ENCODE peak calls at places on chromosomes 12 and 14, in six cellular contexts. One of them, this sample, is unnamed.

GRCh38 chr12:49092086-49092815 is 2.4 kb downstream of the DHH start:
- DNase-seq in kidney glomerular epithelial cell: peak
- DNase-seq in SW480: peak
- DNase-seq in hepatocyte: peak
- DNase-seq in mucosa of descending colon: peak
- DNase-seq in iPS-NIHi11: peak
- DNase-seq in this sample: peak

GRCh38 chr12:106416273-106416672 is 58.7 kb downstream of the POLR3B start:
- DNase-seq in hepatocyte: no peak
- DNase-seq in SW480: no peak
- DNase-seq in kidney glomerular epithelial cell: peak
- DNase-seq in mucosa of descending colon: no peak
- DNase-seq in iPS-NIHi11: peak
- DNase-seq in this sample: no peak

GRCh38 chr14:70086685-70087379 is 101.9 kb downstream of the SLC8A3 start:
- DNase-seq in SW480: peak
- DNase-seq in iPS-NIHi11: peak
- DNase-seq in mucosa of descending colon: peak
- DNase-seq in hepatocyte: peak
- DNase-seq in kidney glomerular epithelial cell: peak
- DNase-seq in this sample: no peak

GRCh38 chr14:20836668-20837338 is 34.2 kb upstream of the RNASE1 start:
- DNase-seq in mucosa of descending colon: no peak
- DNase-seq in hepatocyte: peak
- DNase-seq in iPS-NIHi11: peak
- DNase-seq in SW480: no peak
- DNase-seq in kidney glomerular epithelial cell: peak
- DNase-seq in this sample: no peak

GRCh38 chr14:76599141-76599540 is 162.1 kb upstream of the VASH1 start:
- DNase-seq in hepatocyte: no peak
- DNase-seq in iPS-NIHi11: no peak
- DNase-seq in kidney glomerular epithelial cell: no peak
- DNase-seq in mucosa of descending colon: no peak
- DNase-seq in SW480: no peak
- DNase-seq in this sample: no peak

GRCh38 chr14:86505808-86506207 is 975.9 kb downstream of the FLRT2 start:
- DNase-seq in mucosa of descending colon: no peak
- DNase-seq in SW480: no peak
- DNase-seq in kidney glomerular epithelial cell: no peak
- DNase-seq in iPS-NIHi11: no peak
- DNase-seq in hepatocyte: no peak
- DNase-seq in this sample: no peak

GRCh38 chr12:52396656-52397055 is 9.5 kb downstream of the KRT82 start:
- DNase-seq in hepatocyte: no peak
- DNase-seq in SW480: no peak
- DNase-seq in mucosa of descending colon: no peak
- DNase-seq in iPS-NIHi11: no peak
- DNase-seq in kidney glomerular epithelial cell: no peak
- DNase-seq in this sample: no peak

GRCh38 chr12:102722147-102722546 is 194.9 kb downstream of the PAH start:
- DNase-seq in SW480: no peak
- DNase-seq in kidney glomerular epithelial cell: no peak
- DNase-seq in mucosa of descending colon: no peak
- DNase-seq in hepatocyte: no peak
- DNase-seq in iPS-NIHi11: peak
- DNase-seq in this sample: no peak

GRCh38 chr12:6534914-6535696 is 788 bp downstream of the GAPDH start:
- DNase-seq in kidney glomerular epithelial cell: peak
- DNase-seq in iPS-NIHi11: peak
- DNase-seq in hepatocyte: peak
- DNase-seq in SW480: peak
- DNase-seq in mucosa of descending colon: peak
- DNase-seq in this sample: peak

GRCh38 chr14:20690848-20691640 is 2.5 kb downstream of the ANG start:
- DNase-seq in hepatocyte: peak
- DNase-seq in mucosa of descending colon: peak
- DNase-seq in kidney glomerular epithelial cell: peak
- DNase-seq in iPS-NIHi11: peak
- DNase-seq in SW480: peak
- DNase-seq in this sample: peak

GRCh38 chr12:13000935-13001724 is 1.1 kb upstream of the HEBP1 start:
- DNase-seq in kidney glomerular epithelial cell: peak
- DNase-seq in SW480: peak
- DNase-seq in mucosa of descending colon: peak
- DNase-seq in iPS-NIHi11: peak
- DNase-seq in hepatocyte: peak
- DNase-seq in this sample: peak

GRCh38 chr12:26156201-26156871 is 31.5 kb upstream of the BHLHE41 start:
- DNase-seq in iPS-NIHi11: no peak
- DNase-seq in hepatocyte: no peak
- DNase-seq in SW480: peak
- DNase-seq in mucosa of descending colon: peak
- DNase-seq in kidney glomerular epithelial cell: no peak
- DNase-seq in this sample: no peak

GRCh38 chr14:28651148-28651547 is 115.4 kb upstream of the FOXG1 start:
- DNase-seq in mucosa of descending colon: no peak
- DNase-seq in hepatocyte: no peak
- DNase-seq in kidney glomerular epithelial cell: no peak
- DNase-seq in SW480: no peak
- DNase-seq in iPS-NIHi11: no peak
- DNase-seq in this sample: no peak

GRCh38 chr14:72876710-72877063 is 17.2 kb downstream of the DPF3 start:
- DNase-seq in mucosa of descending colon: no peak
- DNase-seq in iPS-NIHi11: no peak
- DNase-seq in kidney glomerular epithelial cell: no peak
- DNase-seq in SW480: no peak
- DNase-seq in hepatocyte: no peak
- DNase-seq in this sample: no peak

GRCh38 chr14:71651228-71651627 is 281.0 kb upstream of the RGS6 start:
- DNase-seq in hepatocyte: peak
- DNase-seq in iPS-NIHi11: no peak
- DNase-seq in SW480: no peak
- DNase-seq in kidney glomerular epithelial cell: peak
- DNase-seq in mucosa of descending colon: no peak
- DNase-seq in this sample: no peak

GRCh38 chr14:70009961-70010360 is 130.7 kb downstream of the SMOC1 start:
- DNase-seq in mucosa of descending colon: no peak
- DNase-seq in iPS-NIHi11: no peak
- DNase-seq in SW480: no peak
- DNase-seq in kidney glomerular epithelial cell: no peak
- DNase-seq in hepatocyte: peak
- DNase-seq in this sample: no peak

GRCh38 chr12:89243786-89244185 is 108.5 kb downstream of the DUSP6 start:
- DNase-seq in mucosa of descending colon: no peak
- DNase-seq in SW480: no peak
- DNase-seq in hepatocyte: no peak
- DNase-seq in kidney glomerular epithelial cell: no peak
- DNase-seq in iPS-NIHi11: no peak
- DNase-seq in this sample: no peak

GRCh38 chr12:123269395-123269892 is 2.2 kb downstream of the CDK2AP1 start:
- DNase-seq in SW480: no peak
- DNase-seq in kidney glomerular epithelial cell: no peak
- DNase-seq in iPS-NIHi11: peak
- DNase-seq in hepatocyte: peak
- DNase-seq in mucosa of descending colon: peak
- DNase-seq in this sample: peak

GRCh38 chr14:106518054-106518943 is 991.9 kb downstream of the TMEM121 start:
- DNase-seq in hepatocyte: no peak
- DNase-seq in mucosa of descending colon: peak
- DNase-seq in kidney glomerular epithelial cell: no peak
- DNase-seq in iPS-NIHi11: no peak
- DNase-seq in SW480: peak
- DNase-seq in this sample: peak

GRCh38 chr12:47554046-47554653 is 151.7 kb downstream of the RPAP3 start:
- DNase-seq in iPS-NIHi11: no peak
- DNase-seq in hepatocyte: no peak
- DNase-seq in mucosa of descending colon: no peak
- DNase-seq in SW480: no peak
- DNase-seq in kidney glomerular epithelial cell: no peak
- DNase-seq in this sample: no peak

GRCh38 chr12:9813821-9814798 is 13.2 kb upstream of the KLRF1 start:
- DNase-seq in kidney glomerular epithelial cell: peak
- DNase-seq in hepatocyte: peak
- DNase-seq in SW480: peak
- DNase-seq in mucosa of descending colon: peak
- DNase-seq in iPS-NIHi11: peak
- DNase-seq in this sample: peak

GRCh38 chr12:26630546-26631027 is 202.4 kb downstream of the ITPR2 start:
- DNase-seq in kidney glomerular epithelial cell: peak
- DNase-seq in hepatocyte: peak
- DNase-seq in mucosa of descending colon: no peak
- DNase-seq in iPS-NIHi11: no peak
- DNase-seq in SW480: no peak
- DNase-seq in this sample: no peak

GRCh38 chr14:69670093-69670492 is 58.7 kb downstream of the SUSD6 start:
- DNase-seq in hepatocyte: no peak
- DNase-seq in iPS-NIHi11: no peak
- DNase-seq in mucosa of descending colon: no peak
- DNase-seq in SW480: no peak
- DNase-seq in kidney glomerular epithelial cell: peak
- DNase-seq in this sample: no peak

This sample was measured in central memory CD4-positive, alpha-beta T cell.